ENCODE peak calls at places on chromosomes 6 and 20, in nine cellular contexts. F is GM06990; D is stimulated activated CD4-positive, alpha-beta T cell treated with anti-CD3 and anti-CD28 coated beads, TNF-alpha, amount 100 ng/mL, for 4 hours; Y is MCF 10A; I is Kasumi-1; S is Right ventricle myocardium inferior; M is GM13976; N is naive thymus-derived CD8-positive, alpha-beta T cell; Z is A172. K is an unnamed sample.

GRCh38 chr6:5994234-5994998 is 12.3 kb downstream of the NRN1 start:
- DNase-seq in F (no peak), D (no peak), Y (no peak), I (no peak), S (no peak), M (peak), N (no peak), Z (no peak), K (no peak)

GRCh38 chr6:52576392-52577021 is 353 bp downstream of the TRAM2 start:
- DNase-seq in F (peak), D (peak), Y (peak), I (peak), S (peak), M (peak), N (peak), Z (peak), K (peak)

GRCh38 chr6:150924808-150925654 is 59.5 kb downstream of the MTHFD1L start:
- DNase-seq in F (no peak), D (no peak), Y (no peak), I (no peak), S (no peak), M (no peak), N (no peak), Z (no peak), K (no peak)

GRCh38 chr6:40796280-40797223 is 209.4 kb upstream of the LRFN2 start:
- DNase-seq in F (no peak), D (no peak), Y (no peak), I (no peak), S (peak), M (no peak), N (no peak), Z (no peak), K (no peak)

GRCh38 chr6:43095939-43096338 is 19.8 kb downstream of the PTK7 start:
- DNase-seq in F (no peak), D (no peak), Y (peak), I (no peak), S (no peak), M (peak), N (no peak), Z (no peak), K (no peak)

GRCh38 chr6:137995371-137995770 is 111.8 kb downstream of the PERP start:
- DNase-seq in F (no peak), D (no peak), Y (no peak), I (no peak), S (no peak), M (no peak), N (no peak), Z (no peak), K (no peak)

GRCh38 chr6:53294095-53294494 is 54.7 kb downstream of the ELOVL5 start:
- DNase-seq in F (no peak), D (no peak), Y (no peak), I (peak), S (no peak), M (no peak), N (peak), Z (no peak), K (no peak)

GRCh38 chr6:145798530-145798929 is 16.1 kb downstream of the FBXO30 start:
- DNase-seq in F (no peak), D (no peak), Y (no peak), I (no peak), S (no peak), M (no peak), N (no peak), Z (no peak), K (no peak)

GRCh38 chr6:13234130-13234529 is 94.2 kb downstream of the TBC1D7 start:
- DNase-seq in F (no peak), D (no peak), Y (no peak), I (no peak), S (no peak), M (no peak), N (no peak), Z (no peak), K (no peak)

GRCh38 chr6:108731229-108731565 is 117.0 kb upstream of the ARMC2 start:
- DNase-seq in F (no peak), D (no peak), Y (no peak), I (no peak), S (no peak), M (no peak), N (no peak), Z (no peak), K (no peak)

GRCh38 chr20:46228671-46229070 is 79.6 kb downstream of the CDH22 start:
- DNase-seq in F (no peak), D (no peak), Y (no peak), I (no peak), S (no peak), M (no peak), N (no peak), Z (no peak), K (no peak)

GRCh38 chr6:160379464-160379863 is 31.3 kb downstream of the SLC22A3 start:
- DNase-seq in F (no peak), D (no peak), Y (peak), I (no peak), S (no peak), M (no peak), N (no peak), Z (no peak), K (no peak)

GRCh38 chr6:5504078-5504477 is 242.8 kb downstream of the FARS2 start:
- DNase-seq in F (no peak), D (no peak), Y (no peak), I (no peak), S (no peak), M (no peak), N (no peak), Z (no peak), K (no peak)

GRCh38 chr6:26754212-26754611 is 94.7 kb upstream of the ZNF322 start:
- DNase-seq in F (no peak), D (no peak), Y (no peak), I (no peak), S (no peak), M (no peak), N (no peak), Z (no peak), K (no peak)

GRCh38 chr20:47821481-47822100 is 36.3 kb upstream of the SULF2 start:
- DNase-seq in F (no peak), D (no peak), Y (peak), I (no peak), S (no peak), M (no peak), N (no peak), Z (peak), K (no peak)

GRCh38 chr20:32575805-32576204 is 9.3 kb downstream of the NOL4L start:
- DNase-seq in F (no peak), D (no peak), Y (no peak), I (no peak), S (no peak), M (no peak), N (no peak), Z (no peak), K (no peak)